ENCODE peak calls at places on chromosomes 11 and 22, in seven cellular contexts. X is CD4-positive, alpha-beta T cell; B is dorsolateral prefrontal cortex; O is NCI-H2029; V is activated CD4-positive, alpha-beta T cell treated with anti-CD3 and anti-CD28 coated beads, Interleukin-2, amount 50 U/mL, for 4 hours; D is HL-60; Z is iris pigment epithelial cell. R is an unnamed sample.
A peak's percentile ranks its signal among the peaks of the same experiment; 100 is the strongest.

GRCh38 chr22:46815896-46816721 is 53.7 kb downstream of the TBC1D22A start:
- DNase-seq in X (no peak), Z (peak; percentile 50), D (peak; percentile 32), O (peak; percentile 16), V (no peak), B (no peak), R (no peak)

GRCh38 chr11:45239733-45240132 is 46.4 kb downstream of the SYT13 start:
- DNase-seq in D (no peak), B (no peak), V (no peak), O (no peak), Z (no peak), X (no peak), R (no peak)

GRCh38 chr11:109708184-109708583 is 286.2 kb downstream of the C11orf87 start:
- DNase-seq in V (no peak), D (no peak), B (no peak), X (no peak), Z (no peak), O (no peak), R (no peak)

GRCh38 chr11:109706940-109707339 is 284.9 kb downstream of the C11orf87 start:
- DNase-seq in X (no peak), Z (no peak), D (no peak), V (no peak), B (no peak), O (no peak), R (no peak)

GRCh38 chr22:35957589-35957988 is 71.0 kb downstream of the RBFOX2 start:
- DNase-seq in V (no peak), B (no peak), D (no peak), X (no peak), O (no peak), Z (no peak), R (no peak)

GRCh38 chr22:29907753-29908515 is 25.0 kb downstream of the MTMR3 start:
- DNase-seq in V (no peak), Z (peak; percentile 98), X (no peak), B (peak; percentile 27), D (peak; percentile 28), O (peak; percentile 73), R (no peak)

GRCh38 chr22:37231406-37232139 is 12.5 kb downstream of the RAC2 start:
- DNase-seq in D (no peak), V (peak; percentile 69), O (no peak), B (no peak), Z (no peak), X (no peak), R (no peak)

GRCh38 chr11:74347381-74347780 is 35.9 kb upstream of the P4HA3 start:
- DNase-seq in Z (peak; percentile 83), O (no peak), B (no peak), X (no peak), V (no peak), D (no peak), R (no peak)

GRCh38 chr11:85752890-85753581 is 57.9 kb downstream of the SYTL2 start:
- DNase-seq in X (peak; percentile 86), V (peak; percentile 86), Z (no peak), O (no peak), D (no peak), B (no peak), R (no peak)

GRCh38 chr11:12164061-12165014 is 53.9 kb downstream of the MICAL2 start:
- DNase-seq in B (no peak), X (no peak), Z (peak; percentile 92), O (no peak), V (no peak), D (no peak), R (no peak)

GRCh38 chr11:353315-353857 is 15.9 kb upstream of the B4GALNT4 start:
- DNase-seq in X (no peak), O (no peak), B (peak; percentile 66), D (no peak), Z (peak; percentile 92), V (no peak), R (peak; percentile 60)

GRCh38 chr11:66159585-66159984 is 89.5 kb downstream of the PACS1 start:
- DNase-seq in B (no peak), V (no peak), D (no peak), O (no peak), X (no peak), Z (no peak), R (no peak)